ENCODE peak calls at places on chromosomes 2 and 18, in five cellular contexts. X, E, U, H and D are unnamed samples.

GRCh38 chr2:120432293-120432975 is 86.5 kb downstream of the INHBB start:
- DNase-seq in E (no peak), H (no peak), U (no peak), X (no peak), D (no peak)

GRCh38 chr2:240168546-240169361 is 28.3 kb upstream of the OTOS start:
- DNase-seq in E (no peak), X (no peak), U (no peak), H (no peak), D (no peak)

GRCh38 chr2:39731546-39731945 is 47.5 kb downstream of the THUMPD2 start:
- DNase-seq in E (no peak), H (no peak), U (no peak), X (no peak), D (no peak)

GRCh38 chr2:240237609-240238151 is 97.2 kb upstream of the OTOS start:
- DNase-seq in E (peak), U (peak), X (no peak), H (no peak), D (no peak)

GRCh38 chr2:46988733-46989481 is 73.3 kb upstream of the MCFD2 start:
- DNase-seq in H (no peak), X (peak), U (no peak), E (no peak), D (no peak)

GRCh38 chr18:10153924-10154635 is 240.3 kb downstream of the VAPA start:
- DNase-seq in X (no peak), H (no peak), E (no peak), U (no peak), D (no peak)

GRCh38 chr2:75571730-75572430 is 11.1 kb upstream of the EVA1A start:
- DNase-seq in U (no peak), E (no peak), H (no peak), X (no peak), D (no peak)

GRCh38 chr2:197909377-197909776 is 105.0 kb downstream of the PLCL1 start:
- DNase-seq in E (peak), H (no peak), U (peak), X (no peak), D (no peak)

GRCh38 chr2:75276093-75277055 is 77.1 kb upstream of the TACR1 start:
- DNase-seq in U (peak), E (peak), H (no peak), X (no peak), D (no peak)

GRCh38 chr18:46385124-46385523 is 271.9 kb downstream of the LOXHD1 start:
- DNase-seq in U (no peak), E (no peak), X (no peak), H (no peak), D (no peak)

GRCh38 chr18:63553117-63553516 is 10.9 kb downstream of the SERPINB12 start:
- DNase-seq in X (peak), H (no peak), U (peak), E (peak), D (no peak)

GRCh38 chr2:181077128-181077709 is 96.8 kb downstream of the UBE2E3 start:
- DNase-seq in E (peak), U (peak), X (peak), H (no peak), D (peak)

GRCh38 chr18:45806226-45806625 is 19.2 kb upstream of the SIGLEC15 start:
- DNase-seq in E (peak), X (no peak), U (peak), H (no peak), D (no peak)

GRCh38 chr2:138722316-138722715 is 57.9 kb downstream of the NXPH2 start:
- DNase-seq in E (no peak), U (no peak), H (no peak), X (no peak), D (no peak)

GRCh38 chr2:37527362-37527761 is 144.1 kb downstream of the CDC42EP3 start:
- DNase-seq in H (no peak), E (no peak), U (no peak), X (no peak), D (no peak)

GRCh38 chr2:217964255-217964654 is 38.5 kb downstream of the TNS1 start:
- DNase-seq in X (no peak), E (peak), H (no peak), U (peak), D (no peak)

GRCh38 chr18:56245856-56246575 is 392.4 kb downstream of the TXNL1 start:
- DNase-seq in E (peak), U (peak), H (no peak), X (no peak), D (no peak)

GRCh38 chr18:55534996-55535395 is 53.0 kb downstream of the TCF4 start:
- DNase-seq in X (no peak), U (no peak), E (no peak), H (no peak), D (no peak)

GRCh38 chr2:157743051-157743450 is 114.4 kb upstream of the ACVR1C start:
- DNase-seq in E (no peak), U (no peak), H (no peak), X (no peak), D (peak)

GRCh38 chr2:172095905-172096660 is 6.6 kb downstream of the DLX2 start:
- DNase-seq in X (no peak), E (no peak), U (no peak), H (no peak), D (peak)

GRCh38 chr18:61531182-61531581 is 198.0 kb downstream of the CDH20 start:
- DNase-seq in U (no peak), X (no peak), E (peak), H (no peak), D (no peak)

GRCh38 chr2:226742346-226742745 is 57.3 kb downstream of the IRS1 start:
- DNase-seq in U (peak), E (peak), X (no peak), H (no peak), D (no peak)

GRCh38 chr18:56538756-56539155 is 99.6 kb downstream of the TXNL1 start:
- DNase-seq in U (no peak), X (no peak), H (no peak), E (no peak), D (no peak)

GRCh38 chr2:234715671-234716250 is 218.9 kb upstream of the ARL4C start:
- DNase-seq in X (no peak), H (no peak), E (no peak), U (no peak), D (no peak)

GRCh38 chr2:8872821-8873432 is 35.5 kb upstream of the KIDINS220 start:
- DNase-seq in U (peak), H (no peak), X (peak), E (peak), D (peak)

GRCh38 chr2:201114846-201115245 is 1.1 kb upstream of the CFLAR start:
- DNase-seq in U (no peak), X (no peak), E (no peak), H (no peak), D (no peak)

GRCh38 chr18:76445275-76445674 is 49.8 kb downstream of the ZNF516 start:
- DNase-seq in H (no peak), U (peak), E (peak), X (no peak), D (no peak)

GRCh38 chr2:80149991-80150390 is 154.6 kb downstream of the LRRTM1 start:
- DNase-seq in U (no peak), X (no peak), E (no peak), H (no peak), D (no peak)

DNA sequence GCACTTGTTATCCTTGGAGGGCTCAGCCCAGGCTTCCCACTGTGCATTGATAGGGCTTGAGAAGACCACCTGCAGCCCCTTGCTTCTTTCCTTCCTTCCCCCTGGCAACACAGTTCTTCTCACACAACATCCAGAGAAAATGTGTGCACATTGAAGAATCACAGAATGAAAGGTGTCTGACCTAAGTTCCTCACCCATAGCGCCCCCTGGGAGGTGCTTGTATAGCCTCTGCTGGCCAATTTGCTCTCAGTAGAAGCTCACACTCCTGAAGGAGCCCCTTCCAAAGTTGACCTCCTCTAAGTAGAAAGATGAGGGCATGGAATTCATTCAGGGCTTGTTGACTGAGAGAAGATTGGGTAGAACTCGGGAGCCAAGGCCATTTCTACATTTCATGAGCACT is 758.4 kb upstream of the KLHL29 start:
- DNase-seq in X (peak), U (no peak), H (no peak), E (no peak), D (no peak)
- TF ChIP-seq CTCF in X (no peak), U (no peak), H (no peak), E (no peak), D (no peak)

DNA sequence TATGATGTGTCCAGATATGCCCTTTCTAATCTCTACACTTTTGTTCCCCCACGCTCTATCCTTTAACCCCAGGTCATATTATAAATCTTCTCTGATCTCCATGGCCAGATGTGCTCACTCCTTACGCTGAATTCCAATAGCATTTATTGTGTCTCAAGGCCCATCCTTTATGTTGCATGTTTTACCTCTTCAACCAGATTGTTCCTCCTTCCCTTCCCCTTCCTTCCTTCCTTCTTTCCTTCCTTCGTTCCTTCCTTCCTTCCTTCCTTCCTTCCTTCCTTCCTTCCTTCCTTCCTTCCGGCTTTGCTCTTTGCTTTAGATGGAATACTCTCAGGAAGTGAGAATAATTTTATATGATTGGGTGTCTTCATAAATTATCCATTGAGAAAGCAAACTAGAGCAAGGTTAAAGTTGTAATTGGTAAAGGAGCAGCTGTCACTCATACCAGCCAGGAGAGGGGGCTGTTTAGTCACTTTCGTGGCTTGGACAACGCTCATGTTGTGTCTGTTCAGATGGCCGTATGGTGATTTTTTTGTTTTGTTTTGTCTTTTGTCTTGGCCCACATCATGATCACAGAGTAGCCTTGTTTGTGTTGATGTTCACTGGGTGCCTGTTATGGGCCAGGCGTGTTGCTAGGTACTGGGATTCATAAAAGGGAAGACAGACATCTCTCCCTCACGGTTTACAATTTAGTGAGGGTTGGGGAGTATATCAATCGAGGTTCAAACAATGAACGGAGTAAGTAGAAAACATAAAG is 68.0 kb downstream of the DAW1 start:
- DNase-seq in X (peak), E (peak), H (no peak), U (peak), D (peak)
- TF ChIP-seq CTCF in X (peak), E (peak), H (no peak), U (peak), D (peak)

GRCh38 chr2:106667478-106668077 is 180.4 kb downstream of the CD8B2 start:
- DNase-seq in U (no peak), E (no peak), H (no peak), X (no peak), D (no peak)

GRCh38 chr2:106664669-106665068 is 177.5 kb downstream of the CD8B2 start:
- DNase-seq in U (no peak), X (no peak), E (no peak), H (no peak), D (no peak)
- TF ChIP-seq CTCF in U (no peak), X (no peak), E (no peak), H (no peak), D (no peak)

GRCh38 chr2:85191157-85191556 is 58.0 kb downstream of the TCF7L1 start:
- DNase-seq in X (peak), U (no peak), H (no peak), E (no peak), D (no peak)
- TF ChIP-seq CTCF in X (no peak), U (no peak), H (no peak), E (no peak), D (no peak)

DNA sequence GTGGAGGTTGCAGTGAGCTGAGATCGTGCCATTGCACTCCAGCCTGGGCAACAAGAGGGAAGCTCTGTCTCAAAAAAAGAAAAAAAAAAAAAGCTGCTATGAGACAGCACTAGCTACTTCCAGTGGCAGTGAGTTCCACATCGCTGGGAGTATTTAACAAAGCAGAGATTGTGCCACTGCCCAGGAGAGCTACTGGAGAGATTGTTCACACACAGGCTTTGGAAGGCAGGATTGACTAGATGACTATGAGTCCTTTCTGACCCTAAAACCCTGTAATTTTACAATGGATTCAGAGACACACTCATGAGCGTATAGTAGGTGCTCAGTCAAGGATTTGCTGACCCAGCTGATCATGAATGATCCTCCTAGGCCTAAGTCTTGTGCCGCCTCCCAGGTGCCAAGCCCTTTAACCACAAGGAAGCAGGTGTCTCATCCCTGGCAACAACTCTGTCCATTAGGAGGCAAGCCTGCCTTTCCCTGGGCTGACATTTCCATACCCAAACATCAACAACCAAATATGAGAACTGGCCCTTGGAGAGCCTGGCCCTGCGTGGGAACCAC is 45.0 kb upstream of the ODC1 start:
- DNase-seq in X (no peak), E (no peak), U (no peak), H (no peak), D (no peak)
- TF ChIP-seq CTCF in X (no peak), E (no peak), U (no peak), H (no peak), D (no peak)

GRCh38 chr2:178679891-178680290 is 127.3 kb downstream of the TTN start:
- DNase-seq in H (no peak), X (no peak), E (no peak), U (no peak), D (no peak)

GRCh38 chr2:178676046-178676445 is 131.2 kb downstream of the TTN start:
- DNase-seq in E (no peak), X (no peak), U (no peak), H (no peak), D (no peak)

GRCh38 chr2:178677599-178677998 is 129.6 kb downstream of the TTN start:
- DNase-seq in H (no peak), X (no peak), E (no peak), U (no peak), D (no peak)

GRCh38 chr2:178674122-178674521 is 133.1 kb downstream of the TTN start:
- DNase-seq in X (peak), H (no peak), E (no peak), U (no peak), D (no peak)
- TF ChIP-seq CTCF in X (no peak), H (no peak), E (peak), U (no peak), D (no peak)

GRCh38 chr2:219499058-219499307 is 292 bp downstream of the GMPPA start:
- DNase-seq in X (no peak), H (no peak), E (no peak), U (no peak), D (no peak)

GRCh38 chr2:219498280-219499057 is at the start of gene GMPPA:
- DNase-seq in U (peak), E (peak), H (peak), X (peak), D (peak)

GRCh38 chr2:219501441-219501840 is 2.8 kb downstream of the GMPPA start:
- DNase-seq in U (no peak), E (no peak), H (no peak), X (no peak), D (no peak)

GRCh38 chr2:219499555-219499954 is 864 bp downstream of the GMPPA start:
- DNase-seq in H (no peak), X (no peak), E (no peak), U (no peak), D (no peak)

DNA sequence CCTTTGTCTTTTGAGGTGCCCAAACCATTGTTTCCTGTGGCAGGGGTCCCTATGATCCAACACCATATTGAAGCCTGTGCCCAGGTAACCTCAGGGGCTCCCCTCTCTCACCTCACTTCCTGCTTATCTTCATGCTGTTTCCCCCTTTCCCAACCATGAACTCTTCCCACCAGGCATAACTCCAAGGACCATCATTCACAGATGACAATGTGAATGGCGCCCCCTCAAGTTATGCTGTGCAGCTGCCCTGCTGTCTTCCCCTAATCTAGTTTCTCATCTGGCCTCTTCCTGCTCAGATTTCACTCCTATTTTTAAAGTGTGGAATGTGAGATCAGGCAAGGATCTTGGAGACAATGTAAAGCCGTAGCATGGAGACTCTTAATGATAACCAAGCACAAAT is 1.4 kb downstream of the GMPPA start:
- DNase-seq in U (no peak), X (no peak), H (no peak), E (no peak), D (no peak)
- TF ChIP-seq CTCF in U (peak), X (peak), H (no peak), E (peak), D (no peak)

GRCh38 chr2:108988796-108989713 is at the start of gene EDAR:
- DNase-seq in E (peak), U (peak), H (peak), X (peak), D (peak)
- TF ChIP-seq CTCF in E (peak), U (peak), H (peak), X (peak), D (peak)

GRCh38 chr2:3428577-3428976 is 49.1 kb downstream of the TRAPPC12 start:
- DNase-seq in U (no peak), H (no peak), X (no peak), E (no peak), D (no peak)
- TF ChIP-seq CTCF in U (no peak), H (no peak), X (no peak), E (no peak), D (no peak)

GRCh38 chr2:233130481-233130970 is 70.4 kb downstream of the INPP5D start:
- DNase-seq in H (no peak), U (no peak), E (no peak), X (no peak), D (no peak)

GRCh38 chr2:233131991-233132390 is 71.8 kb downstream of the INPP5D start:
- DNase-seq in E (no peak), H (no peak), X (no peak), U (no peak), D (no peak)

GRCh38 chr2:233133239-233133638 is 73.1 kb downstream of the INPP5D start:
- DNase-seq in E (no peak), H (no peak), U (no peak), X (no peak), D (no peak)

GRCh38 chr2:233130024-233130423 is 69.9 kb downstream of the INPP5D start:
- DNase-seq in E (no peak), H (no peak), X (no peak), U (no peak), D (no peak)

DNA sequence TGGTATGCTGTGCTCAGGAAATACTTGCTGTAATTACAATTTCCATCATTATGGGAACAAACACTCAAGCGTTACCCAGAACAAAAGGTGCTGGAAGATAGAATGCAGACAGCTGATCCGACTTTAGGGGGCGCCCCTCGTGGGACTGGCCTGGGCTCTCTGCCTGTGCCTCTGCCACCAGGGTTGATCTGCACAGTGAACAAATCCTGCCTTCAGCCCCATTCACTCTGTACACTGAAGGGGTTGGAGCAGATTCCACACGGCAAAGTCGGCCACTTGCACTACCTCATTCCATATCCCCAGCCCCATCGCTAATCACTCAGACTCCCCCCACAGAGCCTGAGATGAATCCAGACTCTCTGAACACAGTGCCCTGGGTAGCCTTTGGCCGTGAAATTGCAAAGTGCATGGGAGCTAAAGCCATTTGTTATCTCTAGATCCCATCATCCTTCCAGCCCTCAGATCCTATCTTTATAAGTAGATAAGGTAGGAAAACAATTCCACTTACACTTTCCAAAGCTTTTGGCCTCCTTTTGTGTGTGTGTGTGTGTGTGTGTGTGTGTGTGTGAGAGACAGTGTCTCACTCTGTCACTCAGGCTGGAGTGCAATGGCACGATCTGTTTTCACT is 69.3 kb downstream of the INPP5D start:
- DNase-seq in H (no peak), U (no peak), E (no peak), X (no peak), D (no peak)
- TF ChIP-seq CTCF in H (no peak), U (peak), E (peak), X (peak), D (no peak)